ENCODE peak calls at places on chromosome 1, in seven cellular contexts. Z is osteoblast, L is dorsolateral prefrontal cortex, G is cardiac muscle cell, S is substantia nigra, W is activated T-cell treated with anti-CD3 and anti-CD28 coated beads for 1 hour, N is fibroblast of lung. I is an unnamed sample.

GRCh38 chr1:39110325-39110851 is 84.2 kb downstream of the NDUFS5 start:
- DNase-seq in Z (peak; percentile 95), W (no peak), L (no peak), N (peak; percentile 93), G (peak; percentile 90), S (no peak), I (no peak)

GRCh38 chr1:183777359-183777758 is 27.6 kb upstream of the RGL1 start:
- DNase-seq in S (no peak), L (no peak), N (no peak), W (no peak), Z (no peak), G (peak; percentile 15), I (no peak)

GRCh38 chr1:229059671-229060079 is 211.2 kb upstream of the RAB4A start:
- DNase-seq in N (peak; percentile 32), Z (peak; percentile 36), G (peak; percentile 87), W (no peak), S (no peak), L (no peak), I (no peak)

GRCh38 chr1:42957229-42957879 is 1.3 kb downstream of the SLC2A1 start:
- DNase-seq in Z (peak; percentile 37), L (no peak), G (no peak), W (no peak), S (no peak), N (no peak), I (no peak)

GRCh38 chr1:186094170-186094569 is 280.9 kb downstream of the TPR start:
- DNase-seq in N (peak; percentile 80), G (peak; percentile 51), L (no peak), S (no peak), Z (no peak), W (no peak), I (no peak)

GRCh38 chr1:233695901-233696300 is 82.0 kb downstream of the KCNK1 start:
- DNase-seq in W (no peak), S (no peak), L (no peak), N (no peak), G (no peak), Z (no peak), I (no peak)

GRCh38 chr1:52952112-52952511 is 25.0 kb downstream of the SCP2 start:
- DNase-seq in G (no peak), S (no peak), L (no peak), N (no peak), Z (no peak), W (no peak), I (no peak)

GRCh38 chr1:35442737-35443136 is 114.5 kb downstream of the KIAA0319L start:
- DNase-seq in N (peak; percentile 10), L (peak; percentile 47), Z (peak; percentile 56), G (no peak), S (no peak), W (no peak), I (no peak)

GRCh38 chr1:226220473-226221189 is 2.8 kb upstream of the MIXL1 start:
- DNase-seq in Z (no peak), W (no peak), N (no peak), L (no peak), G (no peak), S (no peak), I (no peak)

GRCh38 chr1:108327534-108328462 is 83.9 kb upstream of the NBPF4 start:
- DNase-seq in L (no peak), G (no peak), Z (no peak), S (no peak), W (no peak), N (no peak), I (no peak)

GRCh38 chr1:116411784-116412479 is 38.9 kb downstream of the ATP1A1 start:
- DNase-seq in S (no peak), G (peak; percentile 35), N (peak; percentile 30), W (no peak), L (no peak), Z (no peak), I (no peak)

GRCh38 chr1:46451948-46452930 is 37.4 kb upstream of the DMBX1 start:
- DNase-seq in S (no peak), N (no peak), L (no peak), Z (peak; percentile 76), G (no peak), W (no peak), I (no peak)

GRCh38 chr1:109882288-109883245 is 28.1 kb upstream of the CSF1 start:
- DNase-seq in W (no peak), Z (no peak), L (peak; percentile 92), S (peak; percentile 83), G (no peak), N (no peak), I (peak; percentile 80)

GRCh38 chr1:150922519-150922975 is 3.6 kb upstream of the SETDB1 start:
- DNase-seq in Z (peak; percentile 92), L (peak; percentile 44), S (peak; percentile 7), N (peak; percentile 91), W (peak; percentile 71), G (peak; percentile 86), I (peak; percentile 84)

GRCh38 chr1:19452221-19452663 is 33.1 kb downstream of the CAPZB start:
- DNase-seq in L (no peak), N (peak; percentile 87), S (no peak), Z (peak; percentile 89), G (peak; percentile 81), W (no peak), I (no peak)

GRCh38 chr1:165439287-165439686 is 5.6 kb downstream of the RXRG start:
- DNase-seq in S (no peak), W (no peak), Z (no peak), G (no peak), N (no peak), L (no peak), I (no peak)

GRCh38 chr1:97581614-97582051 is 339.2 kb downstream of the DPYD start:
- DNase-seq in G (no peak), S (no peak), Z (no peak), N (peak; percentile 83), L (no peak), W (no peak), I (no peak)

GRCh38 chr1:79100385-79100784 is 93.9 kb upstream of the ADGRL4 start:
- DNase-seq in S (no peak), N (peak; percentile 92), L (no peak), G (peak; percentile 35), W (no peak), Z (no peak), I (no peak)

GRCh38 chr1:2982615-2983318 is 38.5 kb upstream of the ACTRT2 start:
- DNase-seq in S (peak; percentile 73), G (no peak), Z (peak; percentile 19), L (peak; percentile 84), W (no peak), N (no peak), I (peak; percentile 89)

GRCh38 chr1:200053639-200054038 is 26.1 kb downstream of the NR5A2 start:
- DNase-seq in N (peak; percentile 25), W (no peak), Z (no peak), S (no peak), G (no peak), L (no peak), I (no peak)

GRCh38 chr1:167438171-167439138 is 79.9 kb downstream of the CD247 start:
- DNase-seq in W (no peak), S (no peak), N (no peak), G (no peak), L (no peak), Z (no peak), I (no peak)

GRCh38 chr1:10236405-10237156 is 26.2 kb downstream of the KIF1B start:
- DNase-seq in G (peak; percentile 11), Z (peak; percentile 71), S (no peak), N (peak; percentile 43), W (no peak), L (no peak), I (no peak)

GRCh38 chr1:155003227-155003765 is 694 bp downstream of the ZBTB7B start:
- DNase-seq in Z (peak; percentile 77), W (no peak), L (no peak), S (peak; percentile 68), G (peak; percentile 34), N (peak; percentile 42), I (no peak)

GRCh38 chr1:90840323-90840722 is 123.2 kb upstream of the BARHL2 start:
- DNase-seq in L (no peak), Z (no peak), S (no peak), N (no peak), W (no peak), G (no peak), I (no peak)

GRCh38 chr1:197924516-197925123 is 7.4 kb downstream of the LHX9 start:
- DNase-seq in W (no peak), G (peak; percentile 71), N (peak; percentile 46), S (no peak), L (no peak), Z (peak; percentile 91), I (no peak)

GRCh38 chr1:150696590-150696989 is 364 bp downstream of the GOLPH3L start:
- DNase-seq in L (no peak), S (no peak), W (no peak), G (peak; percentile 14), Z (peak; percentile 25), N (no peak), I (no peak)

GRCh38 chr1:203839081-203839480 is 22.3 kb upstream of the SNRPE start:
- DNase-seq in G (peak; percentile 93), W (no peak), Z (peak; percentile 84), S (no peak), L (no peak), N (peak; percentile 44), I (no peak)

GRCh38 chr1:91776068-91776794 is 109.7 kb downstream of the TGFBR3 start:
- DNase-seq in W (no peak), S (no peak), Z (no peak), G (no peak), N (no peak), L (no peak), I (no peak)

GRCh38 chr1:5994713-5995621 is 2.7 kb upstream of the NPHP4 start:
- DNase-seq in S (peak; percentile 27), G (no peak), W (peak; percentile 47), L (no peak), Z (peak; percentile 72), N (no peak), I (no peak)